ENCODE peak calls at places on chromosomes 6 and 20, in nine cellular contexts. K is skeletal muscle cell; J is AG10803; G is GM04504; M is hepatic stellate cell; Y is lower leg skin; W is HuH-7; N is stimulated activated CD8-positive, alpha-beta memory T cell treated with anti-CD3 and anti-CD28 coated beads, Interleukin-15, amount 100 ng/mL, for 24 hours; R is choroid plexus epithelial cell. T is an unnamed sample.

GRCh38 chr6:166743925-166744653 is 117.0 kb upstream of the RPS6KA2 start:
- DNase-seq in M (no peak), W (no peak), G (no peak), K (no peak), R (no peak), J (no peak), N (no peak), Y (no peak), T (no peak)

GRCh38 chr6:51450248-51450957 is 631.7 kb downstream of the TFAP2B start:
- DNase-seq in W (no peak), R (no peak), M (no peak), K (no peak), N (no peak), Y (no peak), J (no peak), G (no peak), T (no peak)

GRCh38 chr20:11432407-11432806 is 485.3 kb upstream of the BTBD3 start:
- DNase-seq in N (no peak), R (peak), J (peak), Y (no peak), M (no peak), K (peak), G (peak), W (no peak), T (no peak)

GRCh38 chr20:54525906-54526596 is 50.7 kb downstream of the DOK5 start:
- DNase-seq in K (no peak), G (no peak), Y (no peak), J (no peak), R (no peak), N (no peak), M (no peak), W (no peak), T (no peak)

GRCh38 chr20:63101781-63102719 is 95.3 kb upstream of the BHLHE23 start:
- DNase-seq in J (peak), N (peak), K (no peak), M (peak), Y (no peak), G (peak), W (no peak), R (peak), T (peak)

GRCh38 chr6:39669117-39669690 is 56.0 kb downstream of the KIF6 start:
- DNase-seq in R (peak), M (no peak), K (no peak), J (peak), Y (no peak), G (no peak), W (no peak), N (no peak), T (no peak)

GRCh38 chr20:55116598-55116997 is 641.2 kb downstream of the DOK5 start:
- DNase-seq in M (no peak), N (no peak), K (no peak), G (no peak), W (no peak), R (no peak), J (no peak), Y (no peak), T (no peak)

GRCh38 chr6:23532227-23532626 is 593.8 kb upstream of the NRSN1 start:
- DNase-seq in N (no peak), G (no peak), W (no peak), K (peak), M (no peak), J (no peak), Y (no peak), R (peak), T (no peak)

GRCh38 chr6:121205569-121205968 is 128.7 kb downstream of the TBC1D32 start:
- DNase-seq in N (no peak), M (no peak), G (no peak), W (no peak), Y (no peak), R (no peak), K (no peak), J (no peak), T (no peak)